ENCODE peak calls at places on chromosomes 11 and 22, in five cellular contexts. One of them, this sample, is unnamed.

GRCh38 chr22:38271927-38272372 is 860 bp downstream of the TMEM184B start:
- DNase-seq in T-cell: no peak
- DNase-seq in AG09319: no peak
- DNase-seq in substantia nigra: no peak
- DNase-seq in thoracic aorta: no peak
- DNase-seq in this sample: peak; percentile 39

GRCh38 chr22:39236321-39237275 is 8.2 kb downstream of the PDGFB start:
- DNase-seq in T-cell: peak; percentile 61
- DNase-seq in AG09319: no peak
- DNase-seq in substantia nigra: no peak
- DNase-seq in thoracic aorta: no peak
- DNase-seq in this sample: no peak

GRCh38 chr11:119306373-119306890 is 10.5 kb downstream of the MCAM start:
- DNase-seq in T-cell: peak; percentile 61
- DNase-seq in AG09319: no peak
- DNase-seq in substantia nigra: no peak
- DNase-seq in thoracic aorta: no peak
- DNase-seq in this sample: no peak

GRCh38 chr22:50696799-50697561 is 24.4 kb downstream of the SHANK3 start:
- DNase-seq in T-cell: no peak
- DNase-seq in AG09319: no peak
- DNase-seq in substantia nigra: no peak
- DNase-seq in thoracic aorta: no peak
- DNase-seq in this sample: no peak

GRCh38 chr11:65390099-65390941 is 3.9 kb downstream of the FRMD8 start:
- DNase-seq in T-cell: no peak
- DNase-seq in AG09319: no peak
- DNase-seq in substantia nigra: no peak
- DNase-seq in thoracic aorta: no peak
- DNase-seq in this sample: peak; percentile 52

GRCh38 chr11:49995559-49995958 is 13.2 kb upstream of the OR4C12 start:
- DNase-seq in T-cell: peak; percentile 0
- DNase-seq in AG09319: peak; percentile 1
- DNase-seq in substantia nigra: no peak
- DNase-seq in thoracic aorta: no peak
- DNase-seq in this sample: peak; percentile 91

GRCh38 chr22:44746061-44746789 is 6.2 kb upstream of the ARHGAP8 start:
- DNase-seq in T-cell: no peak
- DNase-seq in AG09319: no peak
- DNase-seq in substantia nigra: no peak
- DNase-seq in thoracic aorta: no peak
- DNase-seq in this sample: no peak

GRCh38 chr22:19035474-19036228 is 86.6 kb downstream of the DGCR2 start:
- DNase-seq in T-cell: no peak
- DNase-seq in AG09319: no peak
- DNase-seq in substantia nigra: no peak
- DNase-seq in thoracic aorta: no peak
- DNase-seq in this sample: peak; percentile 22

GRCh38 chr11:47960015-47960414 is 20.3 kb upstream of the PTPRJ start:
- DNase-seq in T-cell: no peak
- DNase-seq in AG09319: no peak
- DNase-seq in substantia nigra: no peak
- DNase-seq in thoracic aorta: no peak
- DNase-seq in this sample: no peak

GRCh38 chr11:5639953-5640352 is 15.2 kb downstream of the TRIM34 start:
- DNase-seq in T-cell: no peak
- DNase-seq in AG09319: no peak
- DNase-seq in substantia nigra: no peak
- DNase-seq in thoracic aorta: no peak
- DNase-seq in this sample: no peak

GRCh38 chr11:7490535-7490934 is 5.2 kb downstream of the OLFML1 start:
- DNase-seq in T-cell: no peak
- DNase-seq in AG09319: no peak
- DNase-seq in substantia nigra: no peak
- DNase-seq in thoracic aorta: no peak
- DNase-seq in this sample: no peak

GRCh38 chr22:31800065-31800464 is 46.2 kb downstream of the DEPDC5 start:
- DNase-seq in T-cell: no peak
- DNase-seq in AG09319: no peak
- DNase-seq in substantia nigra: no peak
- DNase-seq in thoracic aorta: no peak
- DNase-seq in this sample: peak; percentile 9

GRCh38 chr11:64796047-64796756 is 6.8 kb downstream of the MAP4K2 start:
- DNase-seq in T-cell: no peak
- DNase-seq in AG09319: no peak
- DNase-seq in substantia nigra: no peak
- DNase-seq in thoracic aorta: no peak
- DNase-seq in this sample: no peak

GRCh38 chr22:38110008-38110862 is at the start of gene BAIAP2L2:
- DNase-seq in T-cell: no peak
- DNase-seq in AG09319: no peak
- DNase-seq in substantia nigra: no peak
- DNase-seq in thoracic aorta: no peak
- DNase-seq in this sample: peak; percentile 71

GRCh38 chr22:35835998-35836691 is 118.5 kb downstream of the APOL5 start:
- DNase-seq in T-cell: no peak
- DNase-seq in AG09319: peak; percentile 83
- DNase-seq in substantia nigra: no peak
- DNase-seq in thoracic aorta: no peak
- DNase-seq in this sample: peak; percentile 64

GRCh38 chr11:105368711-105369110 is 229.1 kb upstream of the CARD18 start:
- DNase-seq in T-cell: no peak
- DNase-seq in AG09319: no peak
- DNase-seq in substantia nigra: no peak
- DNase-seq in thoracic aorta: no peak
- DNase-seq in this sample: no peak

GRCh38 chr11:6855971-6856542 is 6.8 kb upstream of the OR10A2 start:
- DNase-seq in T-cell: no peak
- DNase-seq in AG09319: no peak
- DNase-seq in substantia nigra: no peak
- DNase-seq in thoracic aorta: no peak
- DNase-seq in this sample: peak; percentile 60

GRCh38 chr11:66011239-66011784 is 496 bp upstream of the CST6 start:
- DNase-seq in T-cell: no peak
- DNase-seq in AG09319: no peak
- DNase-seq in substantia nigra: no peak
- DNase-seq in thoracic aorta: no peak
- DNase-seq in this sample: peak; percentile 60

GRCh38 chr11:2086239-2087040 is 52.7 kb downstream of the IGF2 start:
- DNase-seq in T-cell: no peak
- DNase-seq in AG09319: no peak
- DNase-seq in substantia nigra: no peak
- DNase-seq in thoracic aorta: no peak
- DNase-seq in this sample: no peak

GRCh38 chr22:21823740-21824438 is 43.6 kb downstream of the MAPK1 start:
- DNase-seq in T-cell: no peak
- DNase-seq in AG09319: no peak
- DNase-seq in substantia nigra: no peak
- DNase-seq in thoracic aorta: no peak
- DNase-seq in this sample: no peak

GRCh38 chr11:123736769-123737168 is 4.7 kb downstream of the ZNF202 start:
- DNase-seq in T-cell: no peak
- DNase-seq in AG09319: no peak
- DNase-seq in substantia nigra: no peak
- DNase-seq in thoracic aorta: no peak
- DNase-seq in this sample: no peak

GRCh38 chr11:110712643-110713468 is 619 bp upstream of the ARHGAP20 start:
- DNase-seq in T-cell: no peak
- DNase-seq in AG09319: no peak
- DNase-seq in substantia nigra: no peak
- DNase-seq in thoracic aorta: no peak
- DNase-seq in this sample: no peak

GRCh38 chr22:49962751-49963646 is 2.4 kb downstream of the PIM3 start:
- DNase-seq in T-cell: no peak
- DNase-seq in AG09319: no peak
- DNase-seq in substantia nigra: no peak
- DNase-seq in thoracic aorta: no peak
- DNase-seq in this sample: no peak

GRCh38 chr22:24984122-24984521 is 31.6 kb downstream of the KIAA1671 start:
- DNase-seq in T-cell: no peak
- DNase-seq in AG09319: no peak
- DNase-seq in substantia nigra: no peak
- DNase-seq in thoracic aorta: no peak
- DNase-seq in this sample: no peak

GRCh38 chr11:113550179-113550578 is 75.0 kb upstream of the DRD2 start:
- DNase-seq in T-cell: no peak
- DNase-seq in AG09319: no peak
- DNase-seq in substantia nigra: no peak
- DNase-seq in thoracic aorta: no peak
- DNase-seq in this sample: no peak

GRCh38 chr22:36332623-36333331 is 55.0 kb downstream of the MYH9 start:
- DNase-seq in T-cell: peak; percentile 43
- DNase-seq in AG09319: no peak
- DNase-seq in substantia nigra: no peak
- DNase-seq in thoracic aorta: no peak
- DNase-seq in this sample: peak; percentile 76

GRCh38 chr11:5666396-5666780 is 18.5 kb downstream of the TRIM5 start:
- DNase-seq in T-cell: no peak
- DNase-seq in AG09319: no peak
- DNase-seq in substantia nigra: no peak
- DNase-seq in thoracic aorta: no peak
- DNase-seq in this sample: no peak

GRCh38 chr11:34499719-34500505 is 13.7 kb downstream of the ELF5 start:
- DNase-seq in T-cell: no peak
- DNase-seq in AG09319: no peak
- DNase-seq in substantia nigra: no peak
- DNase-seq in thoracic aorta: no peak
- DNase-seq in this sample: no peak

GRCh38 chr11:82939456-82939855 is 37.9 kb downstream of the DDIAS start:
- DNase-seq in T-cell: no peak
- DNase-seq in AG09319: no peak
- DNase-seq in substantia nigra: no peak
- DNase-seq in thoracic aorta: no peak
- DNase-seq in this sample: no peak

GRCh38 chr11:117366875-117367274 is 39.2 kb downstream of the CEP164 start:
- DNase-seq in T-cell: no peak
- DNase-seq in AG09319: no peak
- DNase-seq in substantia nigra: no peak
- DNase-seq in thoracic aorta: no peak
- DNase-seq in this sample: no peak

GRCh38 chr11:31445621-31446020 is 63.8 kb downstream of the IMMP1L start:
- DNase-seq in T-cell: no peak
- DNase-seq in AG09319: no peak
- DNase-seq in substantia nigra: no peak
- DNase-seq in thoracic aorta: no peak
- DNase-seq in this sample: no peak

GRCh38 chr11:19027829-19028595 is 32.5 kb downstream of the MRGPRX2 start:
- DNase-seq in T-cell: no peak
- DNase-seq in AG09319: no peak
- DNase-seq in substantia nigra: no peak
- DNase-seq in thoracic aorta: no peak
- DNase-seq in this sample: peak; percentile 42

GRCh38 chr11:88555018-88555828 is 217.7 kb upstream of the CTSC start:
- DNase-seq in T-cell: no peak
- DNase-seq in AG09319: peak; percentile 98
- DNase-seq in substantia nigra: no peak
- DNase-seq in thoracic aorta: no peak
- DNase-seq in this sample: peak; percentile 42

GRCh38 chr11:27701262-27702105 is 1.2 kb upstream of the BDNF start:
- DNase-seq in T-cell: no peak
- DNase-seq in AG09319: peak; percentile 63
- DNase-seq in substantia nigra: no peak
- DNase-seq in thoracic aorta: no peak
- DNase-seq in this sample: peak; percentile 45

GRCh38 chr11:72681226-72682153 is 7.3 kb upstream of the PDE2A start:
- DNase-seq in T-cell: no peak
- DNase-seq in AG09319: no peak
- DNase-seq in substantia nigra: no peak
- DNase-seq in thoracic aorta: no peak
- DNase-seq in this sample: no peak

GRCh38 chr11:20592741-20593140 is 6.7 kb upstream of the SLC6A5 start:
- DNase-seq in T-cell: no peak
- DNase-seq in AG09319: no peak
- DNase-seq in substantia nigra: no peak
- DNase-seq in thoracic aorta: no peak
- DNase-seq in this sample: no peak

GRCh38 chr11:28303477-28304191 is 195.4 kb downstream of the METTL15 start:
- DNase-seq in T-cell: no peak
- DNase-seq in AG09319: no peak
- DNase-seq in substantia nigra: no peak
- DNase-seq in thoracic aorta: no peak
- DNase-seq in this sample: peak; percentile 50

This sample was measured in HT-29.